ENCODE peak calls at places on chromosomes 2 and 18, in seven cellular contexts. Z is GM19239, G is activated T-helper 1 cell treated with Interleukin-2 at 50 U/mL for 16 hours, P is HS-5, X is AG09319, T is uterus, Y is mucosa of gallbladder. W is an unnamed sample.
A peak's percentile ranks its signal among the peaks of the same experiment; 100 is the strongest.

GRCh38 chr2:15642334-15643208 is 50.9 kb downstream of the DDX1 start:
- DNase-seq in X (no peak), Z (no peak), T (no peak), Y (no peak), G (no peak), P (no peak), W (peak; percentile 38)

GRCh38 chr18:10454800-10455550 is 540 bp downstream of the APCDD1 start:
- DNase-seq in G (no peak), Z (no peak), P (no peak), Y (no peak), X (no peak), T (peak; percentile 43), W (no peak)

GRCh38 chr18:34624551-34624950 is 85.5 kb upstream of the DTNA start:
- DNase-seq in P (no peak), Y (no peak), G (no peak), X (no peak), Z (no peak), T (no peak), W (peak; percentile 27)

GRCh38 chr18:50218432-50219197 is 23.7 kb upstream of the MYO5B start:
- DNase-seq in P (no peak), Z (peak; percentile 37), X (no peak), Y (no peak), G (no peak), T (no peak), W (peak; percentile 41)

GRCh38 chr2:204170419-204170818 is 233.9 kb downstream of the ICOS start:
- DNase-seq in Z (no peak), G (no peak), Y (no peak), T (no peak), X (no peak), P (no peak), W (no peak)

GRCh38 chr2:94759211-94759610 is 112.0 kb upstream of the TEKT4 start:
- DNase-seq in Z (no peak), P (no peak), T (no peak), G (no peak), Y (no peak), X (no peak), W (no peak)

GRCh38 chr2:229282758-229283546 is 11.9 kb upstream of the PID1 start:
- DNase-seq in X (peak; percentile 70), P (peak; percentile 98), T (peak; percentile 66), G (no peak), Z (no peak), Y (peak; percentile 51), W (peak; percentile 98)

GRCh38 chr2:165629776-165630175 is 160.3 kb downstream of the CSRNP3 start:
- DNase-seq in T (no peak), G (no peak), Y (no peak), X (no peak), P (no peak), Z (no peak), W (no peak)

GRCh38 chr18:8776544-8776943 is 71.2 kb downstream of the MTCL1 start:
- DNase-seq in Y (no peak), T (no peak), X (no peak), P (no peak), G (no peak), Z (no peak), W (no peak)

GRCh38 chr2:126889071-126889470 is 9.6 kb upstream of the TEX51 start:
- DNase-seq in G (no peak), P (no peak), X (no peak), T (no peak), Y (no peak), Z (no peak), W (no peak)

GRCh38 chr2:43464546-43464945 is 131.3 kb downstream of the THADA start:
- DNase-seq in G (no peak), X (no peak), Z (no peak), T (peak; percentile 65), Y (no peak), P (no peak), W (peak; percentile 79)

GRCh38 chr2:18001671-18002070 is 123.2 kb downstream of the KCNS3 start:
- DNase-seq in X (no peak), T (no peak), P (no peak), Y (no peak), Z (no peak), G (no peak), W (no peak)

GRCh38 chr2:201643216-201643651 is at the start of gene TMEM237:
- DNase-seq in P (no peak), Z (peak; percentile 35), Y (peak; percentile 29), G (peak; percentile 24), T (peak; percentile 46), X (no peak), W (peak; percentile 30)

GRCh38 chr2:19818039-19818438 is 83.7 kb downstream of the TTC32 start:
- DNase-seq in T (no peak), G (no peak), X (no peak), Y (no peak), Z (no peak), P (no peak), W (no peak)

GRCh38 chr2:223835701-223836532 is 1.5 kb downstream of the AP1S3 start:
- DNase-seq in P (no peak), Z (peak; percentile 65), X (no peak), G (no peak), Y (peak; percentile 32), T (no peak), W (no peak)

GRCh38 chr2:231930601-231931281 is 4.5 kb upstream of the NPPC start:
- DNase-seq in G (no peak), Z (no peak), X (no peak), Y (no peak), P (no peak), T (peak; percentile 82), W (no peak)

GRCh38 chr2:219175928-219176817 is 552 bp downstream of the CNPPD1 start:
- DNase-seq in Y (peak; percentile 23), X (no peak), G (no peak), Z (no peak), T (no peak), P (no peak), W (peak; percentile 43)

GRCh38 chr2:5374736-5375135 is 317.4 kb upstream of the SOX11 start:
- DNase-seq in Y (no peak), G (no peak), Z (no peak), X (no peak), P (no peak), T (no peak), W (no peak)

GRCh38 chr2:161981679-161982300 is 92.2 kb downstream of the DPP4 start:
- DNase-seq in Z (no peak), G (no peak), X (no peak), T (no peak), P (no peak), Y (no peak), W (no peak)

GRCh38 chr2:228023619-228024018 is 152.2 kb downstream of the DAW1 start:
- DNase-seq in G (no peak), Z (no peak), T (no peak), Y (no peak), P (peak; percentile 28), X (no peak), W (no peak)

GRCh38 chr2:172098650-172099471 is 3.8 kb downstream of the DLX2 start:
- DNase-seq in Y (no peak), Z (no peak), P (no peak), G (no peak), T (no peak), X (no peak), W (peak; percentile 65)

GRCh38 chr2:84970266-84970955 is 550 bp upstream of the KCMF1 start:
- DNase-seq in P (no peak), T (peak; percentile 55), Y (peak; percentile 40), X (no peak), G (peak; percentile 34), Z (peak; percentile 62), W (peak; percentile 62)

GRCh38 chr2:68719912-68720311 is 14.7 kb upstream of the ARHGAP25 start:
- DNase-seq in Z (no peak), P (no peak), Y (no peak), G (no peak), X (no peak), T (no peak), W (no peak)

GRCh38 chr2:86832334-86833096 is 29.2 kb downstream of the CD8B start:
- DNase-seq in Y (no peak), T (no peak), P (no peak), Z (no peak), G (no peak), X (no peak), W (no peak)

GRCh38 chr2:207831569-207832248 is 62.0 kb upstream of the FZD5 start:
- DNase-seq in Y (no peak), T (no peak), Z (no peak), P (no peak), G (no peak), X (no peak), W (no peak)

GRCh38 chr2:130744287-130745117 is 10.8 kb upstream of the AMER3 start:
- DNase-seq in Y (peak; percentile 86), T (no peak), X (no peak), Z (no peak), G (no peak), P (no peak), W (no peak)

GRCh38 chr2:70024284-70024683 is 62.9 kb upstream of the ASPRV1 start:
- DNase-seq in T (no peak), X (no peak), Y (no peak), G (no peak), P (no peak), Z (no peak), W (peak; percentile 5)

GRCh38 chr2:83435989-83436388 is 1023.1 kb downstream of the SUCLG1 start:
- DNase-seq in X (no peak), T (no peak), P (no peak), G (no peak), Z (no peak), Y (no peak), W (no peak)

GRCh38 chr18:45378933-45379332 is 236.3 kb upstream of the SLC14A2 start:
- DNase-seq in G (no peak), P (no peak), X (no peak), Y (no peak), T (no peak), Z (no peak), W (no peak)

GRCh38 chr2:5562865-5563264 is 129.3 kb upstream of the SOX11 start:
- DNase-seq in G (no peak), Z (no peak), T (no peak), Y (no peak), X (no peak), P (no peak), W (no peak)

GRCh38 chr2:160394153-160394552 is 99.5 kb downstream of the RBMS1 start:
- DNase-seq in P (no peak), Y (no peak), Z (peak; percentile 41), T (no peak), G (no peak), X (no peak), W (no peak)

GRCh38 chr2:235005603-235006259 is 53.9 kb downstream of the SH3BP4 start:
- DNase-seq in G (no peak), T (peak; percentile 56), Y (no peak), Z (no peak), X (no peak), P (no peak), W (no peak)

GRCh38 chr2:55887351-55887750 is 36.2 kb downstream of the EFEMP1 start:
- DNase-seq in T (no peak), Z (no peak), X (no peak), Y (no peak), P (no peak), G (no peak), W (peak; percentile 66)

GRCh38 chr2:128160616-128161275 is 69.7 kb downstream of the UGGT1 start:
- DNase-seq in Y (no peak), P (no peak), G (no peak), X (no peak), Z (no peak), T (no peak), W (no peak)

GRCh38 chr2:54490863-54491262 is 34.7 kb downstream of the SPTBN1 start:
- DNase-seq in X (no peak), T (no peak), Y (no peak), Z (no peak), G (no peak), P (no peak), W (no peak)

GRCh38 chr2:176293334-176293733 is 24.1 kb downstream of the MTX2 start:
- DNase-seq in T (no peak), X (no peak), Y (no peak), G (no peak), Z (no peak), P (no peak), W (no peak)

GRCh38 chr2:10499911-10500521 is 51.9 kb upstream of the ODC1 start:
- DNase-seq in G (no peak), X (no peak), T (no peak), Y (no peak), P (no peak), Z (no peak), W (no peak)

GRCh38 chr2:102166189-102166845 is 20.5 kb upstream of the IL1RL2 start:
- DNase-seq in Y (peak; percentile 60), P (peak; percentile 9), Z (no peak), X (peak; percentile 42), G (no peak), T (no peak), W (peak; percentile 75)